ENCODE peak calls at places on chromosomes 1 and 21, in seven cellular contexts. I, G, V, T, P, Y and U are unnamed samples. For H3K27me3, the result is how much of the 10 kb centered on the place peaks cover.

GRCh38 chr1:233790662-233791371 is 113.7 kb upstream of the SLC35F3 start:
- DNase-seq in I (peak), G (peak), V (peak), T (peak), P (peak), Y (peak), U (peak)

GRCh38 chr1:26530540-26530897 is 958 bp downstream of the RPS6KA1 start:
- DNase-seq in I (no peak), G (no peak), V (no peak), T (no peak), P (no peak), Y (no peak), U (no peak)

GRCh38 chr1:156652992-156653355 is 11.1 kb downstream of the BCAN start:
- DNase-seq in I (no peak), G (no peak), V (no peak), T (no peak), P (no peak), Y (no peak), U (no peak)

GRCh38 chr1:199956005-199956404 is 71.5 kb upstream of the NR5A2 start:
- DNase-seq in I (no peak), G (no peak), V (no peak), T (no peak), P (no peak), Y (no peak), U (peak)

GRCh38 chr1:223708001-223708359 is 4.4 kb upstream of the CAPN2 start:
- DNase-seq in I (no peak), G (no peak), V (no peak), T (no peak), P (no peak), Y (peak), U (no peak)

GRCh38 chr1:30847358-30847972 is 61.1 kb downstream of the SDC3 start:
- DNase-seq in I (no peak), G (no peak), V (no peak), T (peak), P (peak), Y (peak), U (peak)

GRCh38 chr1:237120683-237121082 is 78.7 kb downstream of the RYR2 start:
- DNase-seq in I (no peak), G (no peak), V (no peak), T (no peak), P (no peak), Y (no peak), U (no peak)

GRCh38 chr1:58477390-58477789 is 69.1 kb downstream of the OMA1 start:
- DNase-seq in I (no peak), G (no peak), V (no peak), T (no peak), P (peak), Y (no peak), U (no peak)

GRCh38 chr1:5574641-5575040 is 417.6 kb downstream of the NPHP4 start:
- DNase-seq in I (no peak), G (no peak), V (no peak), T (no peak), P (no peak), Y (no peak), U (no peak)

GRCh38 chr1:25566730-25567341 is 23.4 kb downstream of the LDLRAP1 start:
- DNase-seq in I (peak), G (peak), V (no peak), T (peak), P (no peak), Y (no peak), U (no peak)

GRCh38 chr1:58929667-58930325 is 145.9 kb upstream of the JUN start:
- DNase-seq in I (no peak), G (no peak), V (peak), T (no peak), P (peak), Y (no peak), U (no peak)

GRCh38 chr1:172699695-172700094 is 40.8 kb downstream of the FASLG start:
- DNase-seq in I (peak), G (no peak), V (no peak), T (no peak), P (no peak), Y (no peak), U (no peak)

GRCh38 chr21:35370071-35370470 is 321.0 kb upstream of the RUNX1 start:
- DNase-seq in I (no peak), G (no peak), V (no peak), T (no peak), P (no peak), Y (no peak), U (no peak)

GRCh38 chr1:46804926-46805325 is 6.1 kb downstream of the CYP4B1 start:
- DNase-seq in I (no peak), G (no peak), V (peak), T (no peak), P (no peak), Y (no peak), U (no peak)

GRCh38 chr21:29441651-29442050 is 142.9 kb downstream of the BACH1 start:
- DNase-seq in I (no peak), G (peak), V (no peak), T (no peak), P (no peak), Y (no peak), U (no peak)

GRCh38 chr21:42841156-42841915 is 38.0 kb downstream of the WDR4 start:
- DNase-seq in I (no peak), G (no peak), V (no peak), T (no peak), P (no peak), Y (no peak), U (no peak)

GRCh38 chr21:26412831-26413329 is 160.2 kb downstream of the CYYR1 start:
- DNase-seq in I (no peak), G (no peak), V (no peak), T (no peak), P (no peak), Y (no peak), U (no peak)

GRCh38 chr21:45001134-45002095 is 61.6 kb downstream of the SLX9 start:
- DNase-seq in I (no peak), G (no peak), V (peak), T (peak), P (peak), Y (no peak), U (no peak)

GRCh38 chr1:114431026-114431425 is 80.0 kb downstream of the TRIM33 start:
- DNase-seq in I (peak), G (no peak), V (no peak), T (no peak), P (no peak), Y (no peak), U (no peak)

GRCh38 chr1:114427612-114428011 is 83.4 kb downstream of the TRIM33 start:
- DNase-seq in I (no peak), G (no peak), V (no peak), T (no peak), P (no peak), Y (no peak), U (no peak)

GRCh38 chr1:114423455-114423854 is 87.5 kb downstream of the TRIM33 start:
- DNase-seq in I (no peak), G (no peak), V (no peak), T (no peak), P (no peak), Y (no peak), U (no peak)

DNA sequence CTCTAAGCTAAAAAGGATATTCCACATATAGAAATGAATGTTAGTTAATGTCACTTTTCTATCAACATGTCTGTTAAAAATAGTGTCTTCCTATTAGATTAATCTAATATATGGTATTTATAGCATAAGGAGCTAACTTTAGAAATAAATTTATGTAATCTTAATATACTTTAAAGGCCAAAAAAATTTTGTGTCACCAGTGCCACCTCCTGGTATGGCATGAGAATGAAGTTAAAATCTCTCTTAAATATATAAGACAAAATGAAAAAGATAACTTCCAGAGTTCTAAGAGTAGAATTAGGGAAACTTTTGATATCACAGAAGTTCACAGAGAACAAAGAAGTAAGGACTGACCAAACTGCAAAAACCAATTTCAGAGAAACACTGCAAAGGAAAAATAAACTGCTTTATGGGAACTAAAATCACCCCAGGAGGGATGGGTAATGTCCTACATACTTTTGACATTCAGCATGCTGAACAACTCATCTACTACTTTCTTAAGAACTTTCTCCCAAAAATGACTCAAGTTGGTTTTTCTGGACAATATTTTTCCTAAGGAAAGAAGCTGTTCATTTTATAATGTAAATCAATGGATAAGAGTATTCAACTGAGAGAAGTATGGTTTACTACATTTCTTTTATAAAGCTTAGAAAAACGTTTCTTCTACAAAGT is 82.8 kb downstream of the TRIM33 start:
- DNase-seq in I (peak), G (no peak), V (no peak), T (peak), P (no peak), Y (no peak), U (no peak)
- TF ChIP-seq CTCF in I (peak), G (peak), V (peak), T (peak), P (peak), Y (no peak), U (peak)

GRCh38 chr21:33019885-33020557 is 5.7 kb upstream of the OLIG2 start:
- DNase-seq in I (no peak), G (no peak), V (no peak), T (no peak), P (no peak), Y (no peak), U (no peak)
- H3K27me3 ChIP-seq in I (half or more), G (half or more), V (under half), T (half or more), P (half or more), Y (half or more), U (under half)

GRCh38 chr1:112794654-112795239 is 79.6 kb upstream of the PPM1J start:
- DNase-seq in I (no peak), G (no peak), V (no peak), T (no peak), P (no peak), Y (no peak), U (no peak)
- TF ChIP-seq CTCF in I (no peak), G (no peak), V (no peak), T (no peak), P (no peak), Y (no peak), U (no peak)

GRCh38 chr1:11488966-11489625 is 10.1 kb downstream of the DISP3 start:
- DNase-seq in I (no peak), G (no peak), V (no peak), T (no peak), P (no peak), Y (no peak), U (no peak)
- H3K27me3 ChIP-seq in I (under half), G (under half), V (half or more), T (under half), P (under half), Y (under half), U (under half)

GRCh38 chr1:56409112-56409691 is 170.2 kb downstream of the PLPP3 start:
- DNase-seq in I (no peak), G (no peak), V (no peak), T (no peak), P (peak), Y (peak), U (peak)
- TF ChIP-seq CTCF in I (no peak), G (peak), V (peak), T (peak), P (peak), Y (peak), U (peak)

GRCh38 chr1:2837316-2837715 is 35.8 kb upstream of the TTC34 start:
- DNase-seq in I (no peak), G (no peak), V (no peak), T (no peak), P (no peak), Y (no peak), U (no peak)
- H3K27me3 ChIP-seq in I (under half), G (under half), V (half or more), T (under half), P (under half), Y (half or more), U (under half)

GRCh38 chr1:189220750-189221149 is 1256.9 kb downstream of the BRINP3 start:
- DNase-seq in I (no peak), G (no peak), V (no peak), T (peak), P (no peak), Y (no peak), U (no peak)
- TF ChIP-seq CTCF in I (peak), G (no peak), V (peak), T (peak), P (peak), Y (no peak), U (no peak)

GRCh38 chr1:80656628-80657019 is 1144.1 kb upstream of the ADGRL2 start:
- DNase-seq in I (no peak), G (no peak), V (no peak), T (peak), P (no peak), Y (peak), U (no peak)
- H3K27me3 ChIP-seq in I (under half), G (under half), V (under half), T (under half), P (under half), Y (under half), U (under half)

GRCh38 chr1:150235852-150236613 is at the start of gene ANP32E:
- DNase-seq in I (peak), G (peak), V (peak), T (peak), P (peak), Y (peak), U (peak)
- TF ChIP-seq CTCF in I (no peak), G (peak), V (no peak), T (peak), P (no peak), Y (peak), U (no peak)